ENCODE peak calls at places on chromosomes 2 and 18, in six cellular contexts. One of them, this sample, is unnamed.
A peak's percentile ranks its signal among the peaks of the same experiment; 100 is the strongest.

GRCh38 chr2:46164581-46165301 is 132.5 kb upstream of the EPAS1 start:
- DNase-seq in A172: peak; percentile 90
- DNase-seq in activated CD8-positive, alpha-beta memory T cell treated with anti-CD3 and anti-CD28 coated beads for 48 hours: no peak
- DNase-seq in H54: peak; percentile 81
- DNase-seq in Ammon's horn: peak; percentile 53
- DNase-seq in HTR-8/SVneo: peak; percentile 91
- DNase-seq in this sample: no peak

GRCh38 chr2:20469595-20469994 is 22.7 kb downstream of the RHOB start:
- DNase-seq in A172: no peak
- DNase-seq in activated CD8-positive, alpha-beta memory T cell treated with anti-CD3 and anti-CD28 coated beads for 48 hours: no peak
- DNase-seq in H54: no peak
- DNase-seq in Ammon's horn: no peak
- DNase-seq in HTR-8/SVneo: no peak
- DNase-seq in this sample: no peak

GRCh38 chr2:151043484-151043883 is 218.2 kb downstream of the RBM43 start:
- DNase-seq in A172: peak; percentile 80
- DNase-seq in activated CD8-positive, alpha-beta memory T cell treated with anti-CD3 and anti-CD28 coated beads for 48 hours: no peak
- DNase-seq in H54: peak; percentile 22
- DNase-seq in Ammon's horn: no peak
- DNase-seq in HTR-8/SVneo: peak; percentile 34
- DNase-seq in this sample: peak; percentile 7

GRCh38 chr2:101253013-101253712 is 477 bp downstream of the CNOT11 start:
- DNase-seq in A172: peak; percentile 58
- DNase-seq in activated CD8-positive, alpha-beta memory T cell treated with anti-CD3 and anti-CD28 coated beads for 48 hours: no peak
- DNase-seq in H54: peak; percentile 49
- DNase-seq in Ammon's horn: peak; percentile 54
- DNase-seq in HTR-8/SVneo: peak; percentile 28
- DNase-seq in this sample: no peak

GRCh38 chr2:240141736-240142135 is 1.3 kb upstream of the OTOS start:
- DNase-seq in A172: no peak
- DNase-seq in activated CD8-positive, alpha-beta memory T cell treated with anti-CD3 and anti-CD28 coated beads for 48 hours: no peak
- DNase-seq in H54: no peak
- DNase-seq in Ammon's horn: no peak
- DNase-seq in HTR-8/SVneo: no peak
- DNase-seq in this sample: no peak

GRCh38 chr2:187553908-187554703 is at the start of gene TFPI:
- DNase-seq in A172: peak; percentile 87
- DNase-seq in activated CD8-positive, alpha-beta memory T cell treated with anti-CD3 and anti-CD28 coated beads for 48 hours: no peak
- DNase-seq in H54: no peak
- DNase-seq in Ammon's horn: no peak
- DNase-seq in HTR-8/SVneo: peak; percentile 50
- DNase-seq in this sample: no peak

GRCh38 chr18:9449580-9449979 is 25.7 kb upstream of the RALBP1 start:
- DNase-seq in A172: no peak
- DNase-seq in activated CD8-positive, alpha-beta memory T cell treated with anti-CD3 and anti-CD28 coated beads for 48 hours: no peak
- DNase-seq in H54: no peak
- DNase-seq in Ammon's horn: no peak
- DNase-seq in HTR-8/SVneo: no peak
- DNase-seq in this sample: no peak

GRCh38 chr2:41414486-41415230 is 633.2 kb upstream of the PKDCC start:
- DNase-seq in A172: peak; percentile 39
- DNase-seq in activated CD8-positive, alpha-beta memory T cell treated with anti-CD3 and anti-CD28 coated beads for 48 hours: no peak
- DNase-seq in H54: peak; percentile 6
- DNase-seq in Ammon's horn: no peak
- DNase-seq in HTR-8/SVneo: peak; percentile 28
- DNase-seq in this sample: no peak

This sample was measured in HCT116.